ENCODE peak calls at places on chromosomes 7 and 10, in six cellular contexts. B, P, X, V, K and L are unnamed samples.

GRCh38 chr7:50651227-50651989 is 86.2 kb upstream of the DDC start:
- DNase-seq in X (peak; percentile 38), K (no peak), V (no peak), P (no peak), B (no peak), L (no peak)

GRCh38 chr10:76583711-76584161 is 1053.9 kb downstream of the KCNMA1 start:
- DNase-seq in V (no peak), B (no peak), P (no peak), K (peak; percentile 66), X (no peak), L (no peak)

GRCh38 chr7:66076459-66077329 is 1.1 kb downstream of the ASL start:
- DNase-seq in X (no peak), K (no peak), V (peak; percentile 92), B (no peak), P (peak; percentile 73), L (no peak)

GRCh38 chr7:130127404-130128395 is 57.4 kb downstream of the KLHDC10 start:
- DNase-seq in B (no peak), V (no peak), X (no peak), P (no peak), K (no peak), L (no peak)

GRCh38 chr10:112949875-112950507 is at the start of gene TCF7L2:
- DNase-seq in V (peak; percentile 81), P (peak; percentile 97), X (peak; percentile 64), K (peak; percentile 89), B (peak; percentile 17), L (peak; percentile 98)

GRCh38 chr7:122311280-122311679 is 6.7 kb upstream of the FEZF1 start:
- DNase-seq in B (no peak), V (no peak), K (no peak), X (no peak), P (no peak), L (no peak)

GRCh38 chr10:103452714-103453230 is 602 bp upstream of the CALHM2 start:
- DNase-seq in K (no peak), B (no peak), P (no peak), V (no peak), X (no peak), L (no peak)

GRCh38 chr10:44977287-44978212 is 1.1 kb downstream of the DEPP1 start:
- DNase-seq in P (no peak), X (no peak), B (no peak), K (no peak), V (no peak), L (peak; percentile 79)

GRCh38 chr10:24652381-24652957 is 71.2 kb downstream of the ARHGAP21 start:
- DNase-seq in K (no peak), V (no peak), X (peak; percentile 67), P (no peak), B (no peak), L (no peak)

GRCh38 chr10:70920519-70920918 is 32.2 kb upstream of the PCBD1 start:
- DNase-seq in V (no peak), K (no peak), B (no peak), P (peak; percentile 70), X (no peak), L (no peak)

GRCh38 chr7:92740713-92741126 is 95.7 kb downstream of the CDK6 start:
- DNase-seq in X (no peak), P (no peak), V (no peak), K (peak; percentile 71), B (no peak), L (no peak)

GRCh38 chr7:101814996-101815825 is 2.2 kb upstream of the CUX1 start:
- DNase-seq in K (no peak), B (peak; percentile 38), V (peak; percentile 84), P (peak; percentile 68), X (peak; percentile 53), L (peak; percentile 83)

GRCh38 chr7:116863168-116863670 is 832 bp downstream of the CAPZA2 start:
- DNase-seq in X (peak; percentile 19), P (peak; percentile 28), K (no peak), B (no peak), V (peak; percentile 17), L (no peak)

GRCh38 chr10:126509211-126509610 is 120.9 kb upstream of the ADAM12 start:
- DNase-seq in K (no peak), X (no peak), B (no peak), P (no peak), V (no peak), L (no peak)

GRCh38 chr10:84205049-84205852 is 10.9 kb downstream of the CDHR1 start:
- DNase-seq in X (peak; percentile 80), V (peak; percentile 63), P (peak; percentile 80), K (no peak), B (peak; percentile 62), L (peak; percentile 82)

GRCh38 chr7:107951172-107951787 is 51.7 kb downstream of the LAMB1 start:
- DNase-seq in B (no peak), P (no peak), V (no peak), X (no peak), K (no peak), L (no peak)

GRCh38 chr7:151051108-151051507 is 2.8 kb downstream of the ASIC3 start:
- DNase-seq in B (no peak), P (peak; percentile 45), X (peak; percentile 49), K (no peak), V (no peak), L (no peak)

GRCh38 chr7:103821105-103821504 is 168.4 kb downstream of the RELN start:
- DNase-seq in X (no peak), P (no peak), B (no peak), V (no peak), K (no peak), L (no peak)

GRCh38 chr10:103789771-103790201 is 65.6 kb downstream of the SH3PXD2A start:
- DNase-seq in K (no peak), P (peak; percentile 83), V (no peak), X (no peak), B (no peak), L (no peak)

GRCh38 chr7:134885967-134886352 is 100.3 kb upstream of the AGBL3 start:
- DNase-seq in X (no peak), K (peak; percentile 66), B (no peak), V (peak; percentile 24), P (no peak), L (no peak)

GRCh38 chr10:110512461-110513187 is 14.9 kb downstream of the DUSP5 start:
- DNase-seq in P (no peak), B (no peak), X (no peak), K (peak; percentile 74), V (no peak), L (no peak)

GRCh38 chr10:47055386-47056382 is 144.5 kb downstream of the PTPN20 start:
- DNase-seq in P (no peak), V (no peak), B (no peak), X (no peak), K (no peak), L (no peak)

GRCh38 chr10:130022501-130023299 is 58.6 kb upstream of the EBF3 start:
- DNase-seq in X (no peak), V (no peak), B (no peak), P (no peak), K (peak; percentile 11), L (peak; percentile 68)

GRCh38 chr7:138729444-138729843 is 28.3 kb upstream of the SVOPL start:
- DNase-seq in V (no peak), P (no peak), K (no peak), X (no peak), B (no peak), L (no peak)

GRCh38 chr10:117078168-117078837 is 59.8 kb downstream of the VAX1 start:
- DNase-seq in B (no peak), X (no peak), V (no peak), P (no peak), K (no peak), L (no peak)

GRCh38 chr10:129768437-129769355 is 195.4 kb downstream of the EBF3 start:
- DNase-seq in K (no peak), P (peak; percentile 10), X (no peak), B (no peak), V (no peak), L (peak; percentile 77)

GRCh38 chr7:5234852-5235831 is 45.1 kb downstream of the WIPI2 start:
- DNase-seq in P (no peak), X (peak; percentile 88), B (no peak), K (no peak), V (no peak), L (no peak)

GRCh38 chr7:151682831-151683614 is 163.3 kb upstream of the RHEB start:
- DNase-seq in B (no peak), X (no peak), P (no peak), V (no peak), K (no peak), L (peak; percentile 77)

GRCh38 chr7:126792501-126792900 is 460.2 kb downstream of the GRM8 start:
- DNase-seq in K (no peak), V (no peak), B (no peak), X (no peak), P (no peak), L (no peak)

GRCh38 chr7:2633538-2634264 is 1.9 kb downstream of the TTYH3 start:
- DNase-seq in V (no peak), B (peak; percentile 24), K (peak; percentile 63), P (no peak), X (no peak), L (peak; percentile 93)

GRCh38 chr10:78829570-78829969 is 239.2 kb upstream of the ZMIZ1 start:
- DNase-seq in B (no peak), V (no peak), P (no peak), X (no peak), K (peak; percentile 21), L (no peak)

GRCh38 chr10:42973870-42974692 is 102.8 kb upstream of the RET start:
- DNase-seq in X (no peak), P (no peak), V (no peak), K (no peak), B (no peak), L (peak; percentile 47)

GRCh38 chr7:151721694-151722093 is 155.2 kb downstream of the PRKAG2 start:
- DNase-seq in X (no peak), B (no peak), V (peak; percentile 77), P (no peak), K (no peak), L (no peak)

GRCh38 chr7:143227806-143228205 is 6.0 kb downstream of the TAS2R40 start:
- DNase-seq in P (no peak), K (no peak), X (no peak), B (no peak), V (no peak), L (no peak)